ENCODE peak calls at places on chromosome 5, in four cellular contexts. N, I, B and R are unnamed samples.

GRCh38 chr5:160702856-160703453 is 149.1 kb downstream of the ATP10B start:
- DNase-seq in N (no peak), I (no peak), B (no peak), R (no peak)

GRCh38 chr5:157665467-157666085 is 5.8 kb upstream of the C5orf52 start:
- DNase-seq in N (peak), I (no peak), B (peak), R (no peak)

GRCh38 chr5:65418661-65419060 is 63.1 kb downstream of the ADAMTS6 start:
- DNase-seq in N (no peak), I (no peak), B (no peak), R (no peak)

GRCh38 chr5:129804705-129805104 is 56.8 kb downstream of the MINAR2 start:
- DNase-seq in N (no peak), I (no peak), B (no peak), R (peak)

GRCh38 chr5:127313379-127313778 is 22.8 kb downstream of the MEGF10 start:
- DNase-seq in N (no peak), I (no peak), B (no peak), R (no peak)

GRCh38 chr5:102879741-102880140 is 124.6 kb downstream of the PAM start:
- DNase-seq in N (no peak), I (no peak), B (no peak), R (no peak)

GRCh38 chr5:126769703-126770102 is 7.2 kb upstream of the LMNB1 start:
- DNase-seq in N (no peak), I (no peak), B (no peak), R (no peak)

GRCh38 chr5:28399211-28399610 is 1360.8 kb upstream of the CDH9 start:
- DNase-seq in N (no peak), I (no peak), B (no peak), R (no peak)

GRCh38 chr5:51099173-51099853 is 283.9 kb upstream of the ISL1 start:
- DNase-seq in N (no peak), I (no peak), B (no peak), R (no peak)

GRCh38 chr5:125411163-125412050 is 665.0 kb upstream of the ZNF608 start:
- DNase-seq in N (peak), I (no peak), B (no peak), R (no peak)

GRCh38 chr5:135426102-135427082 is 20.8 kb downstream of the DCANP1 start:
- DNase-seq in N (peak), I (no peak), B (no peak), R (no peak)

GRCh38 chr5:17020586-17021362 is 84.7 kb upstream of the MYO10 start:
- DNase-seq in N (peak), I (no peak), B (no peak), R (no peak)

GRCh38 chr5:172002310-172002709 is 4.1 kb downstream of the FBXW11 start:
- DNase-seq in N (no peak), I (no peak), B (no peak), R (no peak)

GRCh38 chr5:56440871-56441740 is 208.0 kb upstream of the ANKRD55 start:
- DNase-seq in N (peak), I (no peak), B (no peak), R (no peak)

GRCh38 chr5:137887831-137888230 is 1.4 kb upstream of the PKD2L2 start:
- DNase-seq in N (no peak), I (no peak), B (no peak), R (no peak)

GRCh38 chr5:180783340-180784052 is 19.1 kb downstream of the MGAT1 start:
- DNase-seq in N (no peak), I (no peak), B (no peak), R (no peak)

GRCh38 chr5:135217669-135218485 is 181.2 kb downstream of the MACROH2A1 start:
- DNase-seq in N (no peak), I (no peak), B (no peak), R (peak)

GRCh38 chr5:154196955-154197652 is 6.6 kb downstream of the GALNT10 start:
- DNase-seq in N (peak), I (no peak), B (no peak), R (no peak)

GRCh38 chr5:142215915-142216681 is 107.5 kb downstream of the NDFIP1 start:
- DNase-seq in N (peak), I (peak), B (peak), R (no peak)

GRCh38 chr5:175202461-175203065 is 241.4 kb downstream of the DRD1 start:
- DNase-seq in N (peak), I (no peak), B (no peak), R (peak)

GRCh38 chr5:142432961-142433360 is 108.1 kb upstream of the SPRY4 start:
- DNase-seq in N (no peak), I (no peak), B (no peak), R (no peak)

GRCh38 chr5:160463775-160464465 is 42.3 kb downstream of the PTTG1 start:
- DNase-seq in N (peak), I (no peak), B (no peak), R (no peak)

GRCh38 chr5:16992444-16992843 is 56.4 kb upstream of the MYO10 start:
- DNase-seq in N (no peak), I (no peak), B (no peak), R (no peak)

GRCh38 chr5:124990723-124991122 is 244.3 kb upstream of the ZNF608 start:
- DNase-seq in N (no peak), I (no peak), B (no peak), R (no peak)

GRCh38 chr5:60026174-60026573 is 132.6 kb upstream of the PDE4D start:
- DNase-seq in N (no peak), I (no peak), B (peak), R (no peak)

GRCh38 chr5:28403846-28404245 is 1365.5 kb upstream of the CDH9 start:
- DNase-seq in N (no peak), I (no peak), B (no peak), R (no peak)

GRCh38 chr5:2266668-2267240 is 384.0 kb upstream of the IRX4 start:
- DNase-seq in N (no peak), I (no peak), B (no peak), R (no peak)
- TF ChIP-seq CTCF in N (no peak), I (no peak), B (no peak), R (no peak)

GRCh38 chr5:36177154-36177553 is 25.2 kb downstream of the SKP2 start:
- DNase-seq in N (no peak), I (no peak), B (no peak), R (no peak)

GRCh38 chr5:36179950-36180349 is 28.0 kb downstream of the SKP2 start:
- DNase-seq in N (no peak), I (no peak), B (no peak), R (no peak)

GRCh38 chr5:36180556-36181350 is 28.8 kb downstream of the SKP2 start:
- DNase-seq in N (no peak), I (no peak), B (no peak), R (no peak)

GRCh38 chr5:36175043-36175442 is 23.1 kb downstream of the SKP2 start:
- DNase-seq in N (no peak), I (no peak), B (no peak), R (no peak)

DNA sequence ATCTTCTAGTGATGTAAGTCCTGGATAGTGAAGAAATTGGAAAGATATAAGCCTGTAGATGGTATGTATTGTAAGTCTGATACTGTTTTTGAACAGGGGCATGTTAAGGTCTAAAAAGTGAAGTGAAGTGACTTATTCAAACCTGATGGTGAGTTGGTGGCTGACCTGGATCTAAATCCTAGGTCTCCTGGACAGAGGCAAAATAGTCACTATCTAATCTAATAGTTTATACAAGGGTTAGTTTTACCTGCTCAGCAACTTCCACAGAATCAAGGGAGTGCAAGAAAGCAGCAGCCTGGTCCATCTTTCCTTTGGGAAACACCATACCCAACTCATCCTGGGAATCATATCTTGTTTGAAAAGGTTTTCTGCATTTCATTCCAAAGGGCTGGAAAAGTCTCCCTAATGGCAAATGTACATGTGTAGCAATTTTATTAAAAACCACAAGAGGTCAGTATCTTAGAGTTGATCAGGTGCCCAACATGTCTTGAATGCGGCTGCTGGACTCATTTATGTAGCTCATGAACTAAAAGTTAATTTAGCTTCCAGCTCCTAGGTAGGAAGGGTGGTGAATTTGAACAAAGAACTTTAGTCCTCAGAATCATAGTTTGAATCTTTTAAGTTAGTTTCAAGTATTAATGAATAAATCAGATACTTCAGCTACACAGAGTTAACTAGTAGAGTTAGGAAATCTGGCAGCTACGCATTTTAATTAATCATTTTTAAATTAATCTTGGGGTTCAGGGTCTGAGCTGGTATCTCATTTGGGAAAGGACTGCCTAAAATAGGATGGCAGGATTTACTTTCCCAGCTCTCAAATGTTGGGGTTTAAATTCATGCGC is 26.0 kb downstream of the SKP2 start:
- DNase-seq in N (peak), I (no peak), B (no peak), R (no peak)
- TF ChIP-seq CTCF in N (peak), I (peak), B (peak), R (peak)

DNA sequence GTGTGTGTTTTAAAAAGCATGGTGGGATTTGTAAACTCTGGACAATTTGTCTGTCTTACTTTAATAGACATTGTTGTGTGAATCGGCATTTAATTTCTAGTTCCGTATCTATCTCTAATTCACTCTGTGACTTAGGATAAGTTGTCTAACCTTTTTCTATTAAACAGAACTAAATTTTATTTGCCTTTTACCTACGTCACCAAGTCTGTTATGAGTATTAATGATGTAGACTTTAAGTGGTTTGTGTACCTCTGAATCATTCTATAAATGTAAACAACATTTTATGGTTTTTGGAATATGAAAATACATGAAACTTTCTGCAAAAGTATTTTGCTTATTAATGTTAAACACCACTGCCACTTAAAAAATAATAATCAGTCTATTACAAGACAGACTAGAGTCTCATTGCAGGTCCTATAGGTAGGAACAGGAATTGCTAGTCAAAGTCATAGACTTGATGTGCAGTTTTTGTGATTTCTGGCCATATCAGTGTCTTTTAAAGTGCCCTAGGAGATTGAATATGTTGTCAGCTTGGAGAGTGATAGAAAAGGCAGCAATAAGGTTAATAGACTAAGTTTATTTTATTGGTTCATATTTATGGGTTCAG is 5.6 kb downstream of the RBM27 start:
- DNase-seq in N (peak), I (no peak), B (no peak), R (no peak)
- TF ChIP-seq CTCF in N (no peak), I (no peak), B (no peak), R (peak)

DNA sequence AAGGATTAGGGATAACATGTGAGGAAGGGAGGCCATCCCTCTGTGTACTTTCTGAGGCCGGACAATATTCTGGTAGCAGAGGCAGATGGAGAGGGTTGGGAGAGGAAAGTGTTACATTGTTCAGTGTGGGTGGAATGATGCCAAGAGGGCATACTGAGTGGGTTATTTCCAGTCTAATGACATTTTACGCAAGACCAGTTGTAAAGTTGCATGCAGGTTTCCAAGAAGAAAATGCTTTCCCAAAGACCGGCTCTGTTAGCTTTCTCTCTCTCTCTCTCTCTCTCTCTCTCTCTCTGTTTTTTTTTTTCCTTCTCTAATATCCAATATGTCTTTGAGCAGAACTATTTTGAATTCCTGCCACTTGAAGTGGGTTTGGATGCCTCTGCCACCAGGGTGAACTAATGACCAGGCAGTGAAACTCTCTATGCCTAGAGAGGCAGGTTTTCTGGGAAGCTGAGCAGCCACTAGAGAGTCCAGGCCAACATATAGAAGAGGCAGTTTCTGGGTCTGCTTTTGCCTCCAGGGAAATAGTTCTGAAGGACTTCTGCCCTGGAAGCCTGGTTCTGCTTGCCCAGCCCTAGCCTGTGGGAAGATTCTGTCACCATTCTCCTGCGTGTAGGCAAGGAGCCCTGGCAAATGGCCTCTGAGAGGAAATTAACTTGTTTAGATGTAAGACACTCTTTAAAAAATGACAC is 24.4 kb upstream of the ZNF366 start:
- DNase-seq in N (peak), I (no peak), B (no peak), R (no peak)
- TF ChIP-seq CTCF in N (no peak), I (no peak), B (no peak), R (no peak)

GRCh38 chr5:82418608-82418950 is 140.4 kb upstream of the RPS23 start:
- DNase-seq in N (no peak), I (no peak), B (no peak), R (no peak)

GRCh38 chr5:82422001-82422740 is 144.0 kb upstream of the RPS23 start:
- DNase-seq in N (no peak), I (no peak), B (no peak), R (no peak)

GRCh38 chr5:82419559-82420332 is 141.6 kb upstream of the RPS23 start:
- DNase-seq in N (no peak), I (no peak), B (no peak), R (no peak)

GRCh38 chr5:82422751-82423181 is 144.6 kb upstream of the RPS23 start:
- DNase-seq in N (peak), I (peak), B (no peak), R (no peak)

DNA sequence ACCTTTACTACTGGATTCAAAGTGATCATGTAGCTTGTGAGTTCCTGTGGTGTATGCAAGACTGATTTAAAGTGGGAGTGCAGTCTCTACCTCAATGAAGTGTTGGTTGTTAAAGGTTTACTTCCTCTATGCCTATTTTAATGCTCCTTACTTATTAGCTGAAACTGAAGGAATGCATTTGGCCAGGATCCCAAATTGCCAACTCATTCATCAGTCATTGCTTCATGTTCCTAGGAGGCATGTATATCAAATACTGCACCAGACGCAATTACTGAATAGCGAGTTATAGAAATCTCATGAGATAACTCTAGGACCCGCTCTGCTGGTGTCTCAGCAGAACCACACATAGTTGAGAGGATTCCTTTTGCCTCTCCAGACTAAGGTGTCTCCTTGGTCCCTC is 143.0 kb upstream of the RPS23 start:
- DNase-seq in N (peak), I (no peak), B (peak), R (no peak)
- TF ChIP-seq CTCF in N (no peak), I (no peak), B (peak), R (no peak)

DNA sequence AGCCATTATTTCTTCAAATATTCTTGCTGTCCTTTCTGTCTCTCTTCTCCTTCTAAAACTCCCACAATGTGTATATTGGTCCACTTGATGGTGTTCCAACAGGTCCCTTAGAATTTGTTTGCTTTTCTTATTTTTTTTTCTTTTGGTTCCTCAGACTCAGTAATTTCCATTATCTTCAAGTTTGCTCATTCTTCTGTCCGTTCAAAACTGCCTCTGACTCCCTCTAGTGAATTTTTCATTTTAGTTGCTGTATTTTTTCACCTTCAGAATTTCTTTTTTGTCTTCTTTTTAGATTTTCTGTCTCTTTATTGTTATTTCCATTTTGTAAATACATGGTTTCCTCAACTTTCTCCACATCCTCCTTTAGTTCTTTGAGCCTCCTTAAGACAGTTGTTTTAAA is 6.4 kb upstream of the SRP19 start:
- DNase-seq in N (no peak), I (no peak), B (no peak), R (no peak)
- TF ChIP-seq CTCF in N (no peak), I (no peak), B (no peak), R (no peak)

DNA sequence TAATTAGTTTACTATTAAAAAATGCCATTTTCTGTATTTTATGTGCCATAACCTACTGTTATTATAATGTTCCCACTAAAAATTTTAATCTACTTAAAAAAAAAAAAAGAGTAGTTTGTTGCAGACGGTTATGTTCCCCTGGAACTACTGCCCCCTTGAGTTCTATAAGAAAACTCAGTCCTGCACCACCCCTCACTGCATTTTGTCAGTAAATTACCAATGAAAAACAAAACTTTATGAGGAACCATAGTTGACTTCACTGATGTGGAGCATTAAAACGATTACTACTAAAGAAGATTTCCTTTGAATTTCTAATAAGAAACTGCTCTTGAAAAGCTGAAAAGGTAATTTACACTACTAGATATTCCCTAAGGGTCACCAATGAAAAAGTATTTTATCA is 288.7 kb downstream of the FBXL17 start:
- DNase-seq in N (peak), I (no peak), B (no peak), R (no peak)
- TF ChIP-seq CTCF in N (peak), I (no peak), B (peak), R (peak)

DNA sequence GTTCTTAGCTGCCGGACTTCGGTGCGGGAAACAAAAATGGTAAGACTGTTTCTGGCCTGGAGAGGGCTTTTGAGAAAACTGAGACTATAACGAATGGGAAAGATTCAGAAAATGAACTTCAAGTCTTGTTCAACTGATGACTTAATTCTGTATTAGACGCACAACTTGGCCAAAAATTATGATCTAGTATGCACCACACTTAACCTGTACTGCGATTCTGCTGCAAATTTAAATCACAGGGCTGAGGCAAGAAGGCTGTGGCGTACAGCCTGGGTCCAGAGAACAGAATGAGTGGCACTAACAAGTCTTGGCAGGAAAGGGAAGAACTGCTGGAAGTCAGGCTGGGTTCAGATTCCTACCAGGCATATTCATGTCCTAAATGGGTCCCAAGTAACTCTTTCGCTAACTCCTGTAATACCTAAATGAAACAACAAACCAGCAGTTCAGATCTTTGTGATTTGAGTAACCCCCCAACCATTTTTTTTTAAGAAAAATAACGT is 781 bp upstream of the COL23A1 start:
- DNase-seq in N (peak), I (no peak), B (no peak), R (no peak)
- TF ChIP-seq CTCF in N (peak), I (no peak), B (no peak), R (no peak)